ENCODE peak calls at places on chromosomes 7 and 10, in nine cellular contexts. One of them, this sample, is unnamed.

GRCh38 chr7:142477079-142477651 is 219.3 kb upstream of the PRSS58 start:
- DNase-seq in astrocyte: peak
- DNase-seq in iris pigment epithelial cell: peak
- DNase-seq in naive thymus-derived CD8-positive, alpha-beta T cell: no peak
- DNase-seq in activated T-helper 2 cell treated with anti-CD3 and anti-CD28 coated beads, Interferon-gamma antibody, Interleukin-2, Interleukin-4, amounts not matched to agents 10 μg/mL and 5 μg/mL and 100 μg/mL, durations not matched to agents 14 hours and 24 hours and 36 hours: no peak
- DNase-seq in COR-L47: no peak
- DNase-seq in GM12878: no peak
- DNase-seq in AG09319: no peak
- DNase-seq in LNCaP clone FGC: no peak
- DNase-seq in this sample: no peak

GRCh38 chr10:96333091-96333490 is 25.7 kb downstream of the OPALIN start:
- DNase-seq in astrocyte: no peak
- DNase-seq in LNCaP clone FGC: no peak
- DNase-seq in COR-L47: no peak
- DNase-seq in activated T-helper 2 cell treated with anti-CD3 and anti-CD28 coated beads, Interferon-gamma antibody, Interleukin-2, Interleukin-4, amounts not matched to agents 10 μg/mL and 5 μg/mL and 100 μg/mL, durations not matched to agents 14 hours and 24 hours and 36 hours: no peak
- DNase-seq in naive thymus-derived CD8-positive, alpha-beta T cell: no peak
- DNase-seq in AG09319: no peak
- DNase-seq in GM12878: no peak
- DNase-seq in iris pigment epithelial cell: no peak
- DNase-seq in this sample: no peak

GRCh38 chr7:79377097-79377496 is 76.4 kb downstream of the MAGI2 start:
- DNase-seq in COR-L47: no peak
- DNase-seq in LNCaP clone FGC: no peak
- DNase-seq in naive thymus-derived CD8-positive, alpha-beta T cell: no peak
- DNase-seq in AG09319: no peak
- DNase-seq in astrocyte: no peak
- DNase-seq in activated T-helper 2 cell treated with anti-CD3 and anti-CD28 coated beads, Interferon-gamma antibody, Interleukin-2, Interleukin-4, amounts not matched to agents 10 μg/mL and 5 μg/mL and 100 μg/mL, durations not matched to agents 14 hours and 24 hours and 36 hours: no peak
- DNase-seq in iris pigment epithelial cell: peak
- DNase-seq in GM12878: no peak
- DNase-seq in this sample: no peak

GRCh38 chr7:6443372-6443941 is 4.3 kb downstream of the DAGLB start:
- DNase-seq in iris pigment epithelial cell: peak
- DNase-seq in COR-L47: no peak
- DNase-seq in activated T-helper 2 cell treated with anti-CD3 and anti-CD28 coated beads, Interferon-gamma antibody, Interleukin-2, Interleukin-4, amounts not matched to agents 10 μg/mL and 5 μg/mL and 100 μg/mL, durations not matched to agents 14 hours and 24 hours and 36 hours: no peak
- DNase-seq in astrocyte: peak
- DNase-seq in naive thymus-derived CD8-positive, alpha-beta T cell: no peak
- DNase-seq in GM12878: no peak
- DNase-seq in AG09319: peak
- DNase-seq in LNCaP clone FGC: no peak
- DNase-seq in this sample: no peak

GRCh38 chr7:27459729-27460048 is 203.0 kb downstream of the HIBADH start:
- DNase-seq in GM12878: no peak
- DNase-seq in LNCaP clone FGC: no peak
- DNase-seq in COR-L47: no peak
- DNase-seq in activated T-helper 2 cell treated with anti-CD3 and anti-CD28 coated beads, Interferon-gamma antibody, Interleukin-2, Interleukin-4, amounts not matched to agents 10 μg/mL and 5 μg/mL and 100 μg/mL, durations not matched to agents 14 hours and 24 hours and 36 hours: no peak
- DNase-seq in AG09319: no peak
- DNase-seq in iris pigment epithelial cell: no peak
- DNase-seq in naive thymus-derived CD8-positive, alpha-beta T cell: no peak
- DNase-seq in astrocyte: no peak
- DNase-seq in this sample: no peak

GRCh38 chr7:86089455-86089854 is 554.3 kb upstream of the GRM3 start:
- DNase-seq in iris pigment epithelial cell: no peak
- DNase-seq in LNCaP clone FGC: no peak
- DNase-seq in activated T-helper 2 cell treated with anti-CD3 and anti-CD28 coated beads, Interferon-gamma antibody, Interleukin-2, Interleukin-4, amounts not matched to agents 10 μg/mL and 5 μg/mL and 100 μg/mL, durations not matched to agents 14 hours and 24 hours and 36 hours: no peak
- DNase-seq in GM12878: no peak
- DNase-seq in COR-L47: no peak
- DNase-seq in naive thymus-derived CD8-positive, alpha-beta T cell: no peak
- DNase-seq in astrocyte: no peak
- DNase-seq in AG09319: no peak
- DNase-seq in this sample: no peak

GRCh38 chr7:31192996-31193395 is 140.9 kb downstream of the ADCYAP1R1 start:
- DNase-seq in LNCaP clone FGC: peak
- DNase-seq in naive thymus-derived CD8-positive, alpha-beta T cell: no peak
- DNase-seq in astrocyte: peak
- DNase-seq in activated T-helper 2 cell treated with anti-CD3 and anti-CD28 coated beads, Interferon-gamma antibody, Interleukin-2, Interleukin-4, amounts not matched to agents 10 μg/mL and 5 μg/mL and 100 μg/mL, durations not matched to agents 14 hours and 24 hours and 36 hours: no peak
- DNase-seq in iris pigment epithelial cell: peak
- DNase-seq in AG09319: no peak
- DNase-seq in GM12878: no peak
- DNase-seq in COR-L47: peak
- DNase-seq in this sample: peak

GRCh38 chr10:50279489-50279888 is 28.2 kb upstream of the ASAH2 start:
- DNase-seq in iris pigment epithelial cell: no peak
- DNase-seq in AG09319: no peak
- DNase-seq in GM12878: no peak
- DNase-seq in COR-L47: no peak
- DNase-seq in astrocyte: no peak
- DNase-seq in LNCaP clone FGC: no peak
- DNase-seq in naive thymus-derived CD8-positive, alpha-beta T cell: no peak
- DNase-seq in activated T-helper 2 cell treated with anti-CD3 and anti-CD28 coated beads, Interferon-gamma antibody, Interleukin-2, Interleukin-4, amounts not matched to agents 10 μg/mL and 5 μg/mL and 100 μg/mL, durations not matched to agents 14 hours and 24 hours and 36 hours: no peak
- DNase-seq in this sample: no peak

GRCh38 chr10:86300931-86301330 is 65.7 kb downstream of the GRID1 start:
- DNase-seq in LNCaP clone FGC: no peak
- DNase-seq in naive thymus-derived CD8-positive, alpha-beta T cell: no peak
- DNase-seq in AG09319: no peak
- DNase-seq in astrocyte: no peak
- DNase-seq in COR-L47: no peak
- DNase-seq in iris pigment epithelial cell: no peak
- DNase-seq in GM12878: no peak
- DNase-seq in activated T-helper 2 cell treated with anti-CD3 and anti-CD28 coated beads, Interferon-gamma antibody, Interleukin-2, Interleukin-4, amounts not matched to agents 10 μg/mL and 5 μg/mL and 100 μg/mL, durations not matched to agents 14 hours and 24 hours and 36 hours: no peak
- DNase-seq in this sample: no peak

GRCh38 chr10:17009228-17009700 is 120.3 kb downstream of the CUBN start:
- DNase-seq in COR-L47: no peak
- DNase-seq in iris pigment epithelial cell: peak
- DNase-seq in AG09319: peak
- DNase-seq in astrocyte: peak
- DNase-seq in LNCaP clone FGC: no peak
- DNase-seq in naive thymus-derived CD8-positive, alpha-beta T cell: no peak
- DNase-seq in GM12878: no peak
- DNase-seq in activated T-helper 2 cell treated with anti-CD3 and anti-CD28 coated beads, Interferon-gamma antibody, Interleukin-2, Interleukin-4, amounts not matched to agents 10 μg/mL and 5 μg/mL and 100 μg/mL, durations not matched to agents 14 hours and 24 hours and 36 hours: no peak
- DNase-seq in this sample: no peak

GRCh38 chr10:29140991-29141390 is 147.9 kb upstream of the LYZL1 start:
- DNase-seq in activated T-helper 2 cell treated with anti-CD3 and anti-CD28 coated beads, Interferon-gamma antibody, Interleukin-2, Interleukin-4, amounts not matched to agents 10 μg/mL and 5 μg/mL and 100 μg/mL, durations not matched to agents 14 hours and 24 hours and 36 hours: no peak
- DNase-seq in COR-L47: no peak
- DNase-seq in GM12878: no peak
- DNase-seq in AG09319: peak
- DNase-seq in iris pigment epithelial cell: peak
- DNase-seq in LNCaP clone FGC: no peak
- DNase-seq in naive thymus-derived CD8-positive, alpha-beta T cell: no peak
- DNase-seq in astrocyte: peak
- DNase-seq in this sample: no peak

GRCh38 chr10:98664329-98665042 is 217.8 kb upstream of the HPS1 start:
- DNase-seq in iris pigment epithelial cell: peak
- DNase-seq in GM12878: peak
- DNase-seq in activated T-helper 2 cell treated with anti-CD3 and anti-CD28 coated beads, Interferon-gamma antibody, Interleukin-2, Interleukin-4, amounts not matched to agents 10 μg/mL and 5 μg/mL and 100 μg/mL, durations not matched to agents 14 hours and 24 hours and 36 hours: peak
- DNase-seq in COR-L47: no peak
- DNase-seq in LNCaP clone FGC: no peak
- DNase-seq in astrocyte: no peak
- DNase-seq in naive thymus-derived CD8-positive, alpha-beta T cell: no peak
- DNase-seq in AG09319: no peak
- DNase-seq in this sample: no peak

GRCh38 chr7:155232911-155233702 is 64.6 kb upstream of the INSIG1 start:
- DNase-seq in astrocyte: no peak
- DNase-seq in LNCaP clone FGC: no peak
- DNase-seq in COR-L47: no peak
- DNase-seq in GM12878: no peak
- DNase-seq in naive thymus-derived CD8-positive, alpha-beta T cell: no peak
- DNase-seq in AG09319: no peak
- DNase-seq in iris pigment epithelial cell: peak
- DNase-seq in activated T-helper 2 cell treated with anti-CD3 and anti-CD28 coated beads, Interferon-gamma antibody, Interleukin-2, Interleukin-4, amounts not matched to agents 10 μg/mL and 5 μg/mL and 100 μg/mL, durations not matched to agents 14 hours and 24 hours and 36 hours: no peak
- DNase-seq in this sample: no peak

GRCh38 chr10:23171232-23171876 is 20.8 kb upstream of the PTF1A start:
- DNase-seq in naive thymus-derived CD8-positive, alpha-beta T cell: no peak
- DNase-seq in astrocyte: peak
- DNase-seq in iris pigment epithelial cell: peak
- DNase-seq in AG09319: no peak
- DNase-seq in GM12878: no peak
- DNase-seq in LNCaP clone FGC: no peak
- DNase-seq in activated T-helper 2 cell treated with anti-CD3 and anti-CD28 coated beads, Interferon-gamma antibody, Interleukin-2, Interleukin-4, amounts not matched to agents 10 μg/mL and 5 μg/mL and 100 μg/mL, durations not matched to agents 14 hours and 24 hours and 36 hours: no peak
- DNase-seq in COR-L47: no peak
- DNase-seq in this sample: no peak

GRCh38 chr7:1096156-1097119 is 8.5 kb downstream of the GPER1 start:
- DNase-seq in astrocyte: no peak
- DNase-seq in iris pigment epithelial cell: no peak
- DNase-seq in COR-L47: no peak
- DNase-seq in naive thymus-derived CD8-positive, alpha-beta T cell: no peak
- DNase-seq in LNCaP clone FGC: peak
- DNase-seq in activated T-helper 2 cell treated with anti-CD3 and anti-CD28 coated beads, Interferon-gamma antibody, Interleukin-2, Interleukin-4, amounts not matched to agents 10 μg/mL and 5 μg/mL and 100 μg/mL, durations not matched to agents 14 hours and 24 hours and 36 hours: no peak
- DNase-seq in AG09319: no peak
- DNase-seq in GM12878: no peak
- DNase-seq in this sample: no peak

GRCh38 chr7:3283130-3283704 is 17.8 kb upstream of the SDK1 start:
- DNase-seq in LNCaP clone FGC: no peak
- DNase-seq in AG09319: no peak
- DNase-seq in activated T-helper 2 cell treated with anti-CD3 and anti-CD28 coated beads, Interferon-gamma antibody, Interleukin-2, Interleukin-4, amounts not matched to agents 10 μg/mL and 5 μg/mL and 100 μg/mL, durations not matched to agents 14 hours and 24 hours and 36 hours: no peak
- DNase-seq in COR-L47: no peak
- DNase-seq in astrocyte: peak
- DNase-seq in GM12878: no peak
- DNase-seq in iris pigment epithelial cell: no peak
- DNase-seq in naive thymus-derived CD8-positive, alpha-beta T cell: no peak
- DNase-seq in this sample: no peak

GRCh38 chr7:5678295-5679046 is 103.0 kb downstream of the RNF216 start:
- DNase-seq in naive thymus-derived CD8-positive, alpha-beta T cell: no peak
- DNase-seq in LNCaP clone FGC: no peak
- DNase-seq in COR-L47: no peak
- DNase-seq in iris pigment epithelial cell: no peak
- DNase-seq in activated T-helper 2 cell treated with anti-CD3 and anti-CD28 coated beads, Interferon-gamma antibody, Interleukin-2, Interleukin-4, amounts not matched to agents 10 μg/mL and 5 μg/mL and 100 μg/mL, durations not matched to agents 14 hours and 24 hours and 36 hours: no peak
- DNase-seq in astrocyte: no peak
- DNase-seq in AG09319: no peak
- DNase-seq in GM12878: no peak
- DNase-seq in this sample: no peak

GRCh38 chr10:133013478-133013877 is 71.1 kb upstream of the CFAP46 start:
- DNase-seq in COR-L47: no peak
- DNase-seq in LNCaP clone FGC: no peak
- DNase-seq in naive thymus-derived CD8-positive, alpha-beta T cell: no peak
- DNase-seq in astrocyte: no peak
- DNase-seq in activated T-helper 2 cell treated with anti-CD3 and anti-CD28 coated beads, Interferon-gamma antibody, Interleukin-2, Interleukin-4, amounts not matched to agents 10 μg/mL and 5 μg/mL and 100 μg/mL, durations not matched to agents 14 hours and 24 hours and 36 hours: no peak
- DNase-seq in AG09319: no peak
- DNase-seq in iris pigment epithelial cell: no peak
- DNase-seq in GM12878: no peak
- DNase-seq in this sample: no peak

GRCh38 chr7:75624134-75624832 is 114.5 kb downstream of the HIP1 start:
- DNase-seq in naive thymus-derived CD8-positive, alpha-beta T cell: no peak
- DNase-seq in LNCaP clone FGC: no peak
- DNase-seq in GM12878: no peak
- DNase-seq in activated T-helper 2 cell treated with anti-CD3 and anti-CD28 coated beads, Interferon-gamma antibody, Interleukin-2, Interleukin-4, amounts not matched to agents 10 μg/mL and 5 μg/mL and 100 μg/mL, durations not matched to agents 14 hours and 24 hours and 36 hours: no peak
- DNase-seq in AG09319: no peak
- DNase-seq in COR-L47: no peak
- DNase-seq in astrocyte: peak
- DNase-seq in iris pigment epithelial cell: peak
- DNase-seq in this sample: no peak

GRCh38 chr10:18577823-18578685 is 73.3 kb downstream of the NSUN6 start:
- DNase-seq in activated T-helper 2 cell treated with anti-CD3 and anti-CD28 coated beads, Interferon-gamma antibody, Interleukin-2, Interleukin-4, amounts not matched to agents 10 μg/mL and 5 μg/mL and 100 μg/mL, durations not matched to agents 14 hours and 24 hours and 36 hours: no peak
- DNase-seq in LNCaP clone FGC: no peak
- DNase-seq in AG09319: no peak
- DNase-seq in iris pigment epithelial cell: no peak
- DNase-seq in astrocyte: no peak
- DNase-seq in COR-L47: no peak
- DNase-seq in naive thymus-derived CD8-positive, alpha-beta T cell: no peak
- DNase-seq in GM12878: no peak
- DNase-seq in this sample: no peak

GRCh38 chr7:139867847-139868246 is 38.8 kb downstream of the TBXAS1 start:
- DNase-seq in naive thymus-derived CD8-positive, alpha-beta T cell: no peak
- DNase-seq in activated T-helper 2 cell treated with anti-CD3 and anti-CD28 coated beads, Interferon-gamma antibody, Interleukin-2, Interleukin-4, amounts not matched to agents 10 μg/mL and 5 μg/mL and 100 μg/mL, durations not matched to agents 14 hours and 24 hours and 36 hours: no peak
- DNase-seq in iris pigment epithelial cell: no peak
- DNase-seq in COR-L47: no peak
- DNase-seq in GM12878: no peak
- DNase-seq in LNCaP clone FGC: no peak
- DNase-seq in AG09319: no peak
- DNase-seq in astrocyte: no peak
- DNase-seq in this sample: no peak

GRCh38 chr7:138460649-138461607 is 869 bp downstream of the TRIM24 start:
- DNase-seq in AG09319: no peak
- DNase-seq in astrocyte: peak
- DNase-seq in activated T-helper 2 cell treated with anti-CD3 and anti-CD28 coated beads, Interferon-gamma antibody, Interleukin-2, Interleukin-4, amounts not matched to agents 10 μg/mL and 5 μg/mL and 100 μg/mL, durations not matched to agents 14 hours and 24 hours and 36 hours: peak
- DNase-seq in LNCaP clone FGC: no peak
- DNase-seq in GM12878: no peak
- DNase-seq in naive thymus-derived CD8-positive, alpha-beta T cell: peak
- DNase-seq in iris pigment epithelial cell: peak
- DNase-seq in COR-L47: peak
- DNase-seq in this sample: peak

GRCh38 chr7:98238976-98239375 is 13.1 kb downstream of the TECPR1 start:
- DNase-seq in LNCaP clone FGC: no peak
- DNase-seq in GM12878: no peak
- DNase-seq in iris pigment epithelial cell: peak
- DNase-seq in naive thymus-derived CD8-positive, alpha-beta T cell: no peak
- DNase-seq in AG09319: no peak
- DNase-seq in activated T-helper 2 cell treated with anti-CD3 and anti-CD28 coated beads, Interferon-gamma antibody, Interleukin-2, Interleukin-4, amounts not matched to agents 10 μg/mL and 5 μg/mL and 100 μg/mL, durations not matched to agents 14 hours and 24 hours and 36 hours: no peak
- DNase-seq in astrocyte: peak
- DNase-seq in COR-L47: no peak
- DNase-seq in this sample: no peak

GRCh38 chr7:69335331-69335730 is 262.9 kb upstream of the AUTS2 start:
- DNase-seq in astrocyte: no peak
- DNase-seq in GM12878: no peak
- DNase-seq in activated T-helper 2 cell treated with anti-CD3 and anti-CD28 coated beads, Interferon-gamma antibody, Interleukin-2, Interleukin-4, amounts not matched to agents 10 μg/mL and 5 μg/mL and 100 μg/mL, durations not matched to agents 14 hours and 24 hours and 36 hours: no peak
- DNase-seq in iris pigment epithelial cell: no peak
- DNase-seq in AG09319: no peak
- DNase-seq in COR-L47: no peak
- DNase-seq in naive thymus-derived CD8-positive, alpha-beta T cell: no peak
- DNase-seq in LNCaP clone FGC: no peak
- DNase-seq in this sample: no peak

GRCh38 chr10:29304259-29305030 is 15.6 kb downstream of the LYZL1 start:
- DNase-seq in COR-L47: peak
- DNase-seq in GM12878: no peak
- DNase-seq in astrocyte: peak
- DNase-seq in activated T-helper 2 cell treated with anti-CD3 and anti-CD28 coated beads, Interferon-gamma antibody, Interleukin-2, Interleukin-4, amounts not matched to agents 10 μg/mL and 5 μg/mL and 100 μg/mL, durations not matched to agents 14 hours and 24 hours and 36 hours: no peak
- DNase-seq in LNCaP clone FGC: peak
- DNase-seq in iris pigment epithelial cell: peak
- DNase-seq in naive thymus-derived CD8-positive, alpha-beta T cell: no peak
- DNase-seq in AG09319: peak
- DNase-seq in this sample: peak

GRCh38 chr7:112937651-112938390 is 147.6 kb upstream of the TMEM168 start:
- DNase-seq in GM12878: no peak
- DNase-seq in naive thymus-derived CD8-positive, alpha-beta T cell: no peak
- DNase-seq in activated T-helper 2 cell treated with anti-CD3 and anti-CD28 coated beads, Interferon-gamma antibody, Interleukin-2, Interleukin-4, amounts not matched to agents 10 μg/mL and 5 μg/mL and 100 μg/mL, durations not matched to agents 14 hours and 24 hours and 36 hours: no peak
- DNase-seq in LNCaP clone FGC: no peak
- DNase-seq in COR-L47: no peak
- DNase-seq in iris pigment epithelial cell: peak
- DNase-seq in astrocyte: peak
- DNase-seq in AG09319: no peak
- DNase-seq in this sample: no peak

GRCh38 chr7:37782166-37782565 is 66.2 kb upstream of the NME8 start:
- DNase-seq in GM12878: no peak
- DNase-seq in AG09319: no peak
- DNase-seq in naive thymus-derived CD8-positive, alpha-beta T cell: no peak
- DNase-seq in LNCaP clone FGC: no peak
- DNase-seq in iris pigment epithelial cell: no peak
- DNase-seq in astrocyte: no peak
- DNase-seq in activated T-helper 2 cell treated with anti-CD3 and anti-CD28 coated beads, Interferon-gamma antibody, Interleukin-2, Interleukin-4, amounts not matched to agents 10 μg/mL and 5 μg/mL and 100 μg/mL, durations not matched to agents 14 hours and 24 hours and 36 hours: no peak
- DNase-seq in COR-L47: no peak
- DNase-seq in this sample: no peak

GRCh38 chr7:141045126-141045841 is 28.6 kb upstream of the TMEM178B start:
- DNase-seq in LNCaP clone FGC: no peak
- DNase-seq in iris pigment epithelial cell: peak
- DNase-seq in GM12878: no peak
- DNase-seq in astrocyte: no peak
- DNase-seq in activated T-helper 2 cell treated with anti-CD3 and anti-CD28 coated beads, Interferon-gamma antibody, Interleukin-2, Interleukin-4, amounts not matched to agents 10 μg/mL and 5 μg/mL and 100 μg/mL, durations not matched to agents 14 hours and 24 hours and 36 hours: no peak
- DNase-seq in naive thymus-derived CD8-positive, alpha-beta T cell: no peak
- DNase-seq in COR-L47: no peak
- DNase-seq in AG09319: no peak
- DNase-seq in this sample: no peak

GRCh38 chr7:142459557-142459963 is 201.7 kb upstream of the PRSS58 start:
- DNase-seq in activated T-helper 2 cell treated with anti-CD3 and anti-CD28 coated beads, Interferon-gamma antibody, Interleukin-2, Interleukin-4, amounts not matched to agents 10 μg/mL and 5 μg/mL and 100 μg/mL, durations not matched to agents 14 hours and 24 hours and 36 hours: no peak
- DNase-seq in astrocyte: peak
- DNase-seq in AG09319: peak
- DNase-seq in LNCaP clone FGC: peak
- DNase-seq in GM12878: no peak
- DNase-seq in iris pigment epithelial cell: peak
- DNase-seq in COR-L47: peak
- DNase-seq in naive thymus-derived CD8-positive, alpha-beta T cell: peak
- DNase-seq in this sample: no peak

GRCh38 chr7:93757421-93757820 is 133.1 kb downstream of the TFPI2 start:
- DNase-seq in activated T-helper 2 cell treated with anti-CD3 and anti-CD28 coated beads, Interferon-gamma antibody, Interleukin-2, Interleukin-4, amounts not matched to agents 10 μg/mL and 5 μg/mL and 100 μg/mL, durations not matched to agents 14 hours and 24 hours and 36 hours: no peak
- DNase-seq in iris pigment epithelial cell: peak
- DNase-seq in astrocyte: peak
- DNase-seq in AG09319: no peak
- DNase-seq in naive thymus-derived CD8-positive, alpha-beta T cell: no peak
- DNase-seq in LNCaP clone FGC: no peak
- DNase-seq in COR-L47: no peak
- DNase-seq in GM12878: no peak
- DNase-seq in this sample: no peak

GRCh38 chr7:103941978-103942377 is 47.5 kb downstream of the RELN start:
- DNase-seq in astrocyte: no peak
- DNase-seq in GM12878: no peak
- DNase-seq in COR-L47: no peak
- DNase-seq in AG09319: no peak
- DNase-seq in activated T-helper 2 cell treated with anti-CD3 and anti-CD28 coated beads, Interferon-gamma antibody, Interleukin-2, Interleukin-4, amounts not matched to agents 10 μg/mL and 5 μg/mL and 100 μg/mL, durations not matched to agents 14 hours and 24 hours and 36 hours: no peak
- DNase-seq in naive thymus-derived CD8-positive, alpha-beta T cell: no peak
- DNase-seq in LNCaP clone FGC: no peak
- DNase-seq in iris pigment epithelial cell: no peak
- DNase-seq in this sample: no peak

This sample was measured in DMS153.